ENCODE peak calls at places on chromosomes 6 and 20, in four cellular contexts. P is OCI-LY7, I is kidney epithelial cell, V is dorsolateral prefrontal cortex. U is an unnamed sample.

GRCh38 chr6:107730106-107730505 is 94.0 kb downstream of the SCML4 start:
- DNase-seq in V (no peak), P (no peak), I (no peak), U (no peak)

GRCh38 chr6:91476000-91476399 is 889.1 kb upstream of the MAP3K7 start:
- DNase-seq in P (no peak), V (no peak), I (peak), U (no peak)

GRCh38 chr6:151016107-151016506 is 150.6 kb downstream of the MTHFD1L start:
- DNase-seq in V (no peak), P (no peak), I (no peak), U (no peak)

GRCh38 chr6:120473804-120474203 is 860.5 kb downstream of the TBC1D32 start:
- DNase-seq in V (no peak), P (no peak), I (no peak), U (no peak)

GRCh38 chr6:2651536-2651935 is 99.2 kb downstream of the MYLK4 start:
- DNase-seq in P (no peak), V (no peak), I (no peak), U (no peak)

GRCh38 chr6:54431466-54431865 is 123.2 kb downstream of the TINAG start:
- DNase-seq in V (no peak), P (no peak), I (no peak), U (no peak)

GRCh38 chr20:63819224-63819917 is 11.7 kb downstream of the ZBTB46 start:
- DNase-seq in I (no peak), P (no peak), V (no peak), U (no peak)

GRCh38 chr6:132131777-132132176 is 180.6 kb upstream of the CCN2 start:
- DNase-seq in V (no peak), P (no peak), I (peak), U (no peak)

GRCh38 chr6:101178748-101179147 is 214.8 kb upstream of the GRIK2 start:
- DNase-seq in V (no peak), I (no peak), P (no peak), U (no peak)

GRCh38 chr6:138593100-138593877 is 94.0 kb upstream of the NHSL1 start:
- DNase-seq in P (peak), I (peak), V (no peak), U (no peak)

GRCh38 chr6:74070091-74070490 is 374.1 kb downstream of the CD109 start:
- DNase-seq in I (no peak), P (no peak), V (no peak), U (no peak)

GRCh38 chr20:43565758-43566104 is 6.9 kb downstream of the SGK2 start:
- DNase-seq in P (no peak), V (peak), I (no peak), U (no peak)

GRCh38 chr6:164108869-164109769 is 694.6 kb downstream of the QKI start:
- DNase-seq in V (no peak), I (no peak), P (no peak), U (no peak)

GRCh38 chr6:163985040-163985439 is 570.5 kb downstream of the QKI start:
- DNase-seq in P (no peak), V (no peak), I (no peak), U (no peak)

DNA sequence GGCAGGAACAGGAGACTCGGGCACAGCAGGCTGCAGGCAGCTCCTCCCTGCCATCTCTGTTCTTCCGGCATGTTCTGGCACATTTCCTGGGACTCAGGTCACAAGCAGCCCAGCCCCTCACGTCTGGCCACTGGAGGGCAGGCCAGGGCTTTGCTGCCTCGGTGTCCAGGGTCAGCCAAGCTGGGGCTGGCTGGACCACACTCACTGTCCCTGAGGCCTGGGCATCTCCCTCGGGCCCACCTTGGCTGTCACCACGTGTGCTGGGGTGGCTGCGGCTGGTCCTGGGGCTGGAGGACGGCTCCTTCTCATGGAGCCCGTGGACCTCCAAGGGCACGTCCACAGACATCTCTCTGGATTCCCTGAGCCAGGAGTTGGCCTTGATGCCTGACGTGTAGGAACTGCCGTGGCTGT is 18.5 kb downstream of the FRMD1 start:
- DNase-seq in V (peak), I (peak), P (no peak), U (peak)
- TF ChIP-seq CTCF in V (peak), I (peak), P (no peak), U (peak)

DNA sequence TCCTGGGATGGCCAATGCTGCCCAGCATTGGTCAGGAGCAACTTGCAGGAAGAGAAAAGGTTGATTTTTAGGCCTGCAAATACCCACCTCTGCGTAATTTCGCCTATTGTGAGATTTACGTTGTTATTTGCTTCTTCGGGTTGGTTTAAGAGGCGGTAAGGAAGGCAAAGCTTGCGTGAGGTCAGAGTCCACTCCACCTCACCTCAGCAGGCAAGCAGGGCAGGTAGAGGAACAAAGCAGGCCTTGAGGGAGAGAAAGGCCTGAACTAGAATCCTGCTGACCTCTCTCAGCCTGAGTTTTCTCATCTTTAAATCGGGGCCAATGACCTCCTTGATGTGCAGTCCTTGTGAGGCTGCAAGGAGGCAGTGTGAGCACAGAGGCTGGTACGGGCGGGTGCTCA is 239.1 kb downstream of the CDC5L start:
- DNase-seq in I (no peak), P (no peak), V (no peak), U (no peak)
- TF ChIP-seq CTCF in I (no peak), P (no peak), V (no peak), U (no peak)

GRCh38 chr6:19869464-19869863 is 32.3 kb downstream of the ID4 start:
- DNase-seq in I (no peak), P (peak), V (no peak), U (no peak)

GRCh38 chr6:19870322-19870721 is 33.2 kb downstream of the ID4 start:
- DNase-seq in V (no peak), I (no peak), P (no peak), U (no peak)

GRCh38 chr6:19876672-19877071 is 39.5 kb downstream of the ID4 start:
- DNase-seq in P (no peak), I (no peak), V (no peak), U (no peak)

GRCh38 chr6:19866900-19867627 is 29.9 kb downstream of the ID4 start:
- DNase-seq in P (no peak), V (no peak), I (peak), U (no peak)

GRCh38 chr6:19873031-19873430 is 35.9 kb downstream of the ID4 start:
- DNase-seq in P (peak), V (no peak), I (no peak), U (peak)
- TF ChIP-seq CTCF in P (peak), V (no peak), I (peak), U (peak)

GRCh38 chr6:33323623-33323948 is 6.0 kb upstream of the ZBTB22 start:
- DNase-seq in P (no peak), V (no peak), I (no peak), U (no peak)
- TF ChIP-seq CTCF in P (no peak), V (no peak), I (no peak), U (no peak)